ENCODE peak calls at places on chromosomes 7 and 10, in ten cellular contexts. B is adrenal gland, H is mammary epithelial cell, X is spleen, U is IMR-90, M is Peyer's patch, O is fibroblast of lung, I is thoracic aorta, K is transverse colon, W is SK-N-SH. Z is an unnamed sample. For H3K36me3, the result is how much of the 10 kb centered on the place peaks cover.

GRCh38 chr7:28607179-28607578 is 194.9 kb downstream of the CREB5 start:
- DNase-seq in H (no peak), B (no peak), W (no peak), U (peak), I (no peak), X (no peak), K (no peak), O (no peak), M (no peak), Z (no peak)

GRCh38 chr7:1758417-1758858 is 88.4 kb downstream of the ELFN1 start:
- DNase-seq in B (no peak), I (no peak), X (peak), M (no peak), K (no peak), H (peak), O (peak), W (peak), U (peak), Z (peak)

GRCh38 chr7:50544992-50545391 is 20.2 kb downstream of the DDC start:
- DNase-seq in I (no peak), K (no peak), B (no peak), W (no peak), H (no peak), O (no peak), M (no peak), U (no peak), X (no peak), Z (no peak)

GRCh38 chr7:133984023-133984422 is 143.1 kb upstream of the LRGUK start:
- DNase-seq in K (no peak), I (no peak), U (no peak), M (no peak), W (peak), H (peak), O (peak), B (no peak), X (no peak), Z (no peak)

GRCh38 chr7:41058986-41059741 is 643.7 kb downstream of the INHBA start:
- DNase-seq in K (no peak), H (peak), I (no peak), O (peak), W (no peak), M (no peak), B (no peak), X (no peak), U (peak), Z (no peak)

GRCh38 chr7:24406053-24406561 is 122.1 kb downstream of the NPY start:
- DNase-seq in W (no peak), O (peak), U (no peak), H (peak), B (no peak), I (no peak), K (no peak), X (no peak), M (no peak), Z (no peak)

GRCh38 chr10:90885176-90885575 is 13.4 kb downstream of the RPP30 start:
- DNase-seq in W (no peak), H (peak), U (peak), B (no peak), K (no peak), O (peak), I (no peak), X (no peak), M (no peak), Z (no peak)

GRCh38 chr7:39186131-39186530 is 208.4 kb downstream of the POU6F2 start:
- DNase-seq in I (no peak), W (no peak), X (no peak), B (no peak), M (no peak), K (no peak), H (no peak), U (no peak), O (no peak), Z (no peak)

GRCh38 chr10:43843331-43844101 is 194.8 kb upstream of the ZNF32 start:
- DNase-seq in B (no peak), O (peak), U (peak), M (no peak), X (no peak), W (no peak), K (no peak), I (no peak), H (no peak), Z (peak)

GRCh38 chr7:1085910-1086421 is 1.9 kb upstream of the GPER1 start:
- DNase-seq in O (no peak), B (no peak), H (no peak), X (no peak), I (no peak), K (no peak), W (no peak), M (no peak), U (peak), Z (no peak)

GRCh38 chr10:73848821-73849489 is 25.4 kb downstream of the CAMK2G start:
- DNase-seq in O (peak), W (peak), K (peak), B (peak), X (peak), I (peak), U (peak), M (peak), H (peak), Z (peak)

GRCh38 chr7:70316745-70317144 is 718.5 kb downstream of the AUTS2 start:
- DNase-seq in I (no peak), H (no peak), M (no peak), U (no peak), W (no peak), K (no peak), O (no peak), B (no peak), X (no peak), Z (no peak)

GRCh38 chr10:24437302-24437701 is 228.4 kb downstream of the KIAA1217 start:
- DNase-seq in M (no peak), K (no peak), O (no peak), U (no peak), W (no peak), X (no peak), H (no peak), B (no peak), I (no peak), Z (no peak)

GRCh38 chr10:114940735-114941134 is 2.7 kb downstream of the TRUB1 start:
- DNase-seq in H (peak), I (no peak), K (no peak), X (no peak), W (no peak), U (peak), B (no peak), O (peak), M (no peak), Z (no peak)

GRCh38 chr7:23012797-23013714 is 874 bp downstream of the HYCC1 start:
- DNase-seq in O (peak), M (peak), B (no peak), K (peak), H (no peak), U (no peak), X (peak), W (peak), I (no peak), Z (peak)

GRCh38 chr10:69914373-69915268 is 112.9 kb downstream of the COL13A1 start:
- DNase-seq in M (peak), U (peak), I (peak), O (peak), X (peak), B (peak), H (peak), W (peak), K (peak), Z (peak)

GRCh38 chr7:105354383-105354782 is 34.3 kb downstream of the SRPK2 start:
- DNase-seq in M (no peak), U (no peak), I (no peak), B (no peak), K (no peak), O (no peak), X (no peak), W (no peak), H (peak), Z (no peak)

GRCh38 chr7:106858618-106859532 is 6.2 kb upstream of the PIK3CG start:
- DNase-seq in H (peak), I (no peak), X (peak), M (peak), W (peak), U (no peak), O (no peak), K (peak), B (peak), Z (no peak)

DNA sequence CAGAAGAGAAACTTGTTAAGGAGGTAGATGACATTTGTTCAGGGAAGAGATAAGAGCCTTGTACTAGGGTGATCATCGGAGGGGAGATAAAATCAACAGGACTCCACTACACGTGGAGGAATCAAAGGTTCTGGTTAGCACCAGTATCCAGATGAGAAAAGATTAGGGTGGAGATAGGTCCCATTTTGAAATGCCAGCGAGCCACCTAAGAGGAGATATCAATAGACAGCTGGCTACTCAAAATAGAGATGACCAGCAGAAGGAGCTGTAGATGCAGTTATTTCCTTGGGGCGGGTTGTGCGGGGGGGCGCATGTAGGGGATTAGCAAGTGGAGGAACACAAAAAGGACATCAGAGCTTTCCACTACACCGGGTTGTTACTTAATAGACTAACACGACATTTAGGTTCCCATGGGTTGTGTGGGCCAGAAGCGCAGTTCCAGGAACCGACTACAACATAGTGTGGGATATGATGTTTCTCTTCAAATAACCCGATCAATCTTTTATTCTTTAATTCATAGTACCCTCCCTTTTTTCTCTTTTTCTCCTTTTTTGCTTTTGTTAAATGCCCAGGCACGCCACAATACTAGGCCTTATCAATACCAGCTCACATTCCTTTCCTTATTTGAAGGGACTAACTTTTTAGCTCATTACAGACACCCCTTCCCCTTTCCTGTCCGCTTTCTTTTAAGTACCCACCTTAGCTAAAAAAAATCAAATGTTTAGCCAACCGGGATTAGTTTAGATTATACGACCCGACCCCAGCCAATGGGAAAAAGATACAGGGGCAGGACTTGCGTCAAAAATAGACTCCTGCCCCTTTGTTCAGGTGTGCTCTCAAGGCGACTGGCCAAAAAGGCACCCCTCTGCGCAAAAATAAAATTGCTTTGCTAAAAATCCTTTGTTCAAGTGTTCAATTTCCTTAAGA is 2.0 kb upstream of the KIF11 start:
- DNase-seq in M (peak), U (peak), B (peak), H (no peak), W (peak), O (peak), X (peak), K (peak), I (no peak), Z (peak)
- TF ChIP-seq CTCF in M (no peak), U (peak), B (no peak), H (peak), W (peak), O (peak), X (no peak), K (no peak), I (no peak), Z (no peak)

GRCh38 chr7:21898265-21898930 is 47.3 kb downstream of the CDCA7L start:
- DNase-seq in U (no peak), I (no peak), X (peak), H (no peak), O (no peak), M (no peak), W (no peak), K (no peak), B (no peak), Z (no peak)
- H3K36me3 ChIP-seq in U (under half), I (under half), X (under half), H (under half), O (under half), M (under half), W (under half), K (under half), B (under half), Z (under half)

GRCh38 chr10:99207340-99207739 is 28.3 kb downstream of the HPSE2 start:
- DNase-seq in X (no peak), M (no peak), O (no peak), K (no peak), W (no peak), B (no peak), U (no peak), H (no peak), I (no peak), Z (no peak)
- H3K4me3 ChIP-seq in X (no peak), M (no peak), O (no peak), K (no peak), W (no peak), B (no peak), U (no peak), H (no peak), I (no peak), Z (no peak)

DNA sequence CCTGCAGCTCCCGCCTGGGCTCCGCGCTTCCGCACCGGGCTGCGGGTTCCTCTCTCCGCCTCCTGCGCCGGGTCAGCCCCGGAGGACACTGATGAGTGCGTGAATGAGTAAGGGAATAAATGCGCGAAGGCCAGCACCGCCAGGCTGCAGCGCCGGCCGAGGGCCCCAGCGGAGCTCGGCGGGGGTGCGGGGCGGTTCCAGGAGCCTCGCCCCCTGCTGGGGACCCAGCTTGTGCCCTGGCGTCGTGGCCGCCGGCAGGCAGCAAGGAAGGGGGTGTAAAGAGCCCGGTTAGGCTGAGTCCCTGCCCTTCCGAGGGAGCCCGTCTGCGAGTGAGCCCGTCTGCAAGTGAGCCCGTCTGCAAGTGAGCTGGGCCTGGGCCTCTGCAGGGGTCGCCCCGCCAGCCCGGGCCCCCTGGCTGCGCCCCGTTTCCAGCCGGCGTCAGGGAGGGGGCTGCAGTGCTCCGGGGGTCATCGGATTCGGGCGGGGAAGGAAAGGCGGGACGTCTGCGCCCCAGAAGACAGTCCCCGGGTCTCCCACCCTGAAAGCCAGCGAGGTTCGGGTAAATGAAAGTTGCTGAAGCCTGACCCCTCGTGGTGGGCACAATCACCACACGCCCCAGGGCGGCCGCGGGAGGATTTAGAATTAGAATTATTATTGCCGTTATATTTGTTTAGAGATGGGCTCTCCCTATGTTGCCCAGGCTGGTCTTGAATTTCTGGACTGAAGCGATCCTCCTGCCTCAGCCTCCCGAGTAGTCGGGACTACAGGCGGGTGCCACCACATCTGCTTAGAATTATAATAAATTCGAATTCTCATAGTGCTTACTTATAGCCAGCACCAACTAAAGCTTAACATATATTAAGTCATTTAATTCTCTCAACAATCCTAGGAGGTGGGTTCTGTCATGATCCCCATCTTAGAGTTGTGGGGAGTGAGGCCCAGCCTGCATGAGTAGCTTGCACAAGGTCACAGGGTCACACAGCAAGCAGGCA is 8.6 kb upstream of the CRYGN start:
- DNase-seq in B (peak), W (peak), H (no peak), X (peak), M (peak), K (peak), I (peak), O (peak), U (peak), Z (peak)
- TF ChIP-seq CTCF in B (peak), W (peak), H (peak), X (peak), M (peak), K (peak), I (peak), O (peak), U (peak), Z (peak)

GRCh38 chr7:137873979-137874378 is 27.2 kb upstream of the DGKI start:
- DNase-seq in I (no peak), O (no peak), M (no peak), W (no peak), B (no peak), K (no peak), U (no peak), H (no peak), X (no peak), Z (no peak)
- H3K36me3 ChIP-seq in I (under half), O (under half), M (under half), W (half or more), B (under half), K (under half), U (under half), H (under half), X (under half), Z (under half)

GRCh38 chr10:2882628-2883027 is 184.7 kb upstream of the PFKP start:
- DNase-seq in U (no peak), W (no peak), X (no peak), O (no peak), I (no peak), M (no peak), H (no peak), B (no peak), K (no peak), Z (no peak)
- H3K4me3 ChIP-seq in U (no peak), W (no peak), X (no peak), O (no peak), I (no peak), M (no peak), H (no peak), B (no peak), K (no peak), Z (no peak)

GRCh38 chr10:59465089-59465488 is 102.7 kb upstream of the FAM13C start:
- DNase-seq in X (no peak), O (peak), B (peak), U (peak), K (no peak), W (no peak), I (no peak), M (no peak), H (peak), Z (no peak)
- TF ChIP-seq CTCF in X (no peak), O (peak), B (peak), U (peak), K (no peak), W (peak), I (no peak), M (no peak), H (peak), Z (peak)

Z was measured in tibial artery.